ENCODE peak calls at places on chromosome 21, in ten cellular contexts. J, T, W, K, G, H, Q, X, L and D are unnamed samples.

GRCh38 chr21:16589499-16589898 is 859.7 kb downstream of the USP25 start:
- DNase-seq in J (no peak), K (no peak), W (no peak), G (no peak), L (no peak), Q (no peak), X (no peak), T (no peak), H (no peak), D (no peak)

GRCh38 chr21:33644383-33645074 is 2.2 kb downstream of the ITSN1 start:
- DNase-seq in J (no peak), L (peak; percentile 59), X (peak; percentile 82), G (no peak), H (no peak), Q (no peak), W (peak; percentile 40), K (no peak), T (no peak), D (no peak)

GRCh38 chr21:42398130-42398394 is 2.2 kb upstream of the TMPRSS3 start:
- DNase-seq in T (no peak), L (no peak), H (no peak), J (no peak), K (no peak), G (no peak), W (no peak), X (no peak), Q (no peak), D (no peak)

GRCh38 chr21:28635541-28635940 is 357.1 kb downstream of the LTN1 start:
- DNase-seq in X (no peak), H (no peak), G (no peak), L (no peak), K (no peak), J (peak; percentile 37), T (no peak), W (no peak), Q (no peak), D (no peak)

GRCh38 chr21:38404134-38404533 is 94.1 kb downstream of the ERG start:
- DNase-seq in J (no peak), X (no peak), K (no peak), H (no peak), T (no peak), L (no peak), G (no peak), W (no peak), Q (no peak), D (no peak)

GRCh38 chr21:43859747-43860214 is 5.2 kb upstream of the AGPAT3 start:
- DNase-seq in K (no peak), W (no peak), X (no peak), T (no peak), L (no peak), Q (no peak), G (no peak), H (no peak), J (no peak), D (peak; percentile 49)

GRCh38 chr21:29649370-29649963 is 290.3 kb downstream of the GRIK1 start:
- DNase-seq in H (no peak), J (no peak), L (no peak), T (no peak), Q (no peak), G (no peak), K (no peak), W (no peak), X (no peak), D (no peak)

GRCh38 chr21:30152792-30153191 is 13.8 kb downstream of the CLDN17 start:
- DNase-seq in J (no peak), G (no peak), X (no peak), L (no peak), Q (no peak), W (no peak), T (no peak), K (no peak), H (no peak), D (no peak)

GRCh38 chr21:18617291-18617690 is 213.7 kb upstream of the TMPRSS15 start:
- DNase-seq in H (no peak), W (no peak), Q (no peak), T (no peak), K (no peak), X (no peak), G (peak; percentile 51), L (no peak), J (no peak), D (no peak)

GRCh38 chr21:38413958-38414506 is 84.2 kb downstream of the ERG start:
- DNase-seq in K (no peak), X (no peak), H (no peak), W (no peak), Q (no peak), T (no peak), L (no peak), G (no peak), J (no peak), D (no peak)

GRCh38 chr21:32956257-32956656 is 69.5 kb upstream of the OLIG2 start:
- DNase-seq in L (no peak), K (no peak), X (no peak), G (no peak), T (no peak), W (no peak), H (no peak), J (no peak), Q (no peak), D (no peak)

GRCh38 chr21:35528109-35529042 is 479.3 kb upstream of the RUNX1 start:
- DNase-seq in G (no peak), H (no peak), Q (peak; percentile 33), T (no peak), L (peak; percentile 37), W (peak; percentile 26), X (no peak), J (no peak), K (no peak), D (peak; percentile 74)

GRCh38 chr21:34707876-34708325 is 39.1 kb downstream of the CLIC6 start:
- DNase-seq in H (no peak), T (no peak), W (no peak), X (no peak), K (no peak), J (no peak), L (no peak), Q (no peak), G (no peak), D (no peak)

GRCh38 chr21:41678944-41679343 is 87.9 kb downstream of the RIPK4 start:
- DNase-seq in J (peak; percentile 99), L (peak; percentile 95), T (peak; percentile 30), G (no peak), H (peak; percentile 74), W (peak; percentile 94), K (no peak), X (peak; percentile 97), Q (no peak), D (peak; percentile 97)

GRCh38 chr21:46111857-46112730 is 14.2 kb downstream of the COL6A2 start:
- DNase-seq in Q (peak; percentile 33), W (peak; percentile 19), J (no peak), K (no peak), L (peak; percentile 6), X (no peak), G (no peak), T (no peak), H (no peak), D (peak; percentile 81)

GRCh38 chr21:18832950-18833349 is 429.4 kb upstream of the TMPRSS15 start:
- DNase-seq in W (no peak), J (peak; percentile 44), K (no peak), Q (no peak), L (no peak), T (no peak), G (no peak), X (no peak), H (no peak), D (no peak)

GRCh38 chr21:45109831-45110492 is 35.6 kb downstream of the ADARB1 start:
- DNase-seq in J (no peak), T (no peak), Q (peak; percentile 79), H (no peak), L (no peak), K (no peak), W (no peak), X (no peak), G (no peak), D (peak; percentile 58)

GRCh38 chr21:28644762-28645161 is 347.9 kb downstream of the LTN1 start:
- DNase-seq in K (no peak), H (no peak), W (no peak), T (no peak), G (no peak), J (peak; percentile 83), L (peak; percentile 43), X (no peak), Q (no peak), D (no peak)